ENCODE peak calls at places on chromosomes 13 and 19, in six cellular contexts. O, J, W, T, Y and H are unnamed samples. For H3K36me3, the result is how much of the 10 kb centered on the place peaks cover.

GRCh38 chr19:45547965-45548609 is 36.5 kb downstream of the OPA3 start:
- DNase-seq in O (no peak), J (no peak), W (peak), T (peak), Y (no peak), H (no peak)

GRCh38 chr13:112799394-112799793 is 109.6 kb downstream of the ATP11A start:
- DNase-seq in O (no peak), J (no peak), W (no peak), T (no peak), Y (no peak), H (no peak)

GRCh38 chr19:16324384-16325160 is at the start of gene KLF2:
- DNase-seq in O (peak), J (peak), W (peak), T (peak), Y (peak), H (peak)

GRCh38 chr13:60229708-60230272 is 66.1 kb upstream of the DIAPH3 start:
- DNase-seq in O (no peak), J (no peak), W (no peak), T (no peak), Y (no peak), H (no peak)

GRCh38 chr13:98978280-98978679 is 416 bp upstream of the DOCK9 start:
- DNase-seq in O (no peak), J (no peak), W (no peak), T (no peak), Y (no peak), H (no peak)

GRCh38 chr13:113636266-113636963 is 21.6 kb downstream of the ATP4B start:
- DNase-seq in O (no peak), J (no peak), W (no peak), T (peak), Y (peak), H (peak)

GRCh38 chr13:33918199-33918932 is 100.4 kb downstream of the RFC3 start:
- DNase-seq in O (no peak), J (no peak), W (peak), T (no peak), Y (no peak), H (no peak)

GRCh38 chr19:21603431-21604153 is 98.2 kb downstream of the ZNF429 start:
- DNase-seq in O (no peak), J (no peak), W (no peak), T (no peak), Y (no peak), H (no peak)

GRCh38 chr13:36910545-36910944 is 9.5 kb downstream of the SMAD9 start:
- DNase-seq in O (no peak), J (no peak), W (no peak), T (no peak), Y (no peak), H (no peak)

GRCh38 chr13:110993788-110994187 is 78.9 kb upstream of the ANKRD10 start:
- DNase-seq in O (no peak), J (no peak), W (no peak), T (no peak), Y (no peak), H (no peak)

GRCh38 chr19:2049741-2050348 is 1.2 kb downstream of the MKNK2 start:
- DNase-seq in O (peak), J (peak), W (peak), T (peak), Y (peak), H (peak)

GRCh38 chr13:41648314-41648935 is 191.1 kb downstream of the RGCC start:
- DNase-seq in O (no peak), J (no peak), W (no peak), T (no peak), Y (no peak), H (no peak)

GRCh38 chr13:97266734-97267417 is 44.7 kb downstream of the MBNL2 start:
- DNase-seq in O (no peak), J (no peak), W (no peak), T (no peak), Y (no peak), H (no peak)

GRCh38 chr13:23703241-23703640 is 133.0 kb downstream of the TNFRSF19 start:
- DNase-seq in O (no peak), J (no peak), W (no peak), T (peak), Y (no peak), H (no peak)

GRCh38 chr19:18469245-18470107 is 31.5 kb upstream of the ISYNA1 start:
- DNase-seq in O (peak), J (peak), W (peak), T (peak), Y (peak), H (peak)

GRCh38 chr13:49683489-49683888 is 7.8 kb downstream of the EBPL start:
- DNase-seq in O (no peak), J (no peak), W (no peak), T (no peak), Y (no peak), H (no peak)

GRCh38 chr13:95926231-95926630 is 127.0 kb downstream of the UGGT2 start:
- DNase-seq in O (no peak), J (no peak), W (no peak), T (no peak), Y (no peak), H (no peak)

GRCh38 chr19:42246143-42246868 is 3.9 kb upstream of the GSK3A start:
- DNase-seq in O (peak), J (peak), W (peak), T (peak), Y (peak), H (peak)

GRCh38 chr19:39568604-39569003 is 28.6 kb upstream of the EID2 start:
- DNase-seq in O (no peak), J (no peak), W (no peak), T (no peak), Y (no peak), H (no peak)

GRCh38 chr13:53138369-53139036 is 109.9 kb downstream of the OLFM4 start:
- DNase-seq in O (peak), J (no peak), W (no peak), T (no peak), Y (no peak), H (peak)

GRCh38 chr13:40534456-40534855 is 132.0 kb downstream of the FOXO1 start:
- DNase-seq in O (no peak), J (no peak), W (no peak), T (no peak), Y (no peak), H (no peak)

GRCh38 chr19:16001481-16002312 is 52.9 kb downstream of the OR10H4 start:
- DNase-seq in O (no peak), J (peak), W (no peak), T (no peak), Y (no peak), H (no peak)

GRCh38 chr13:42396501-42396900 is 124.5 kb downstream of the AKAP11 start:
- DNase-seq in O (no peak), J (no peak), W (no peak), T (peak), Y (no peak), H (no peak)

GRCh38 chr19:19261350-19262189 is 11.5 kb downstream of the TM6SF2 start:
- DNase-seq in O (no peak), J (no peak), W (no peak), T (no peak), Y (no peak), H (no peak)

GRCh38 chr13:36248700-36249099 is 34.3 kb upstream of the SOHLH2 start:
- DNase-seq in O (no peak), J (no peak), W (no peak), T (no peak), Y (no peak), H (no peak)

GRCh38 chr19:11268783-11269267 is 6.5 kb upstream of the DOCK6 start:
- DNase-seq in O (peak), J (peak), W (peak), T (peak), Y (peak), H (peak)

GRCh38 chr19:11092181-11092538 is 2.9 kb downstream of the LDLR start:
- DNase-seq in O (no peak), J (no peak), W (no peak), T (no peak), Y (no peak), H (no peak)

GRCh38 chr19:29381353-29382203 is 144.2 kb upstream of the VSTM2B start:
- DNase-seq in O (no peak), J (peak), W (no peak), T (peak), Y (peak), H (no peak)

GRCh38 chr19:7482584-7483439 is 6.0 kb downstream of the PEX11G start:
- DNase-seq in O (no peak), J (no peak), W (peak), T (no peak), Y (peak), H (peak)

GRCh38 chr13:44759723-44760360 is 183.7 kb upstream of the TSC22D1 start:
- DNase-seq in O (no peak), J (no peak), W (no peak), T (no peak), Y (peak), H (peak)

DNA sequence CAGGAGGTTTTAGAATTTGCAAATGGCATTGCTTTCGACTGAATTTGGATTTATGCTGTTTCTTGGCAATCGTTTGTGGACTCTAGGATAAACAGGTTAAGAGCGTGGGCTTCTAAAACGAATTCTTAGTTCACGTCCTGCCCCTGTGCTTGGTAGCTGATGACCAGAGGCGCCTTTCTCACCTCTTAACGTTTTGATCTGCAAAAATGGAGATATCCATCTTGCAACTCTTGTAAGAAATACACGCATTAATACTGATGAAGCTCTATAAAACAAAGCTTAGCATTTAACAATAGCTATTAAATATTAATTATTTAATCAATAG is 577 bp upstream of the KATNAL1 start:
- DNase-seq in O (no peak), J (no peak), W (no peak), T (no peak), Y (no peak), H (no peak)
- H3K4me3 ChIP-seq in O (peak), J (peak), W (peak), T (peak), Y (peak), H (peak)

DNA sequence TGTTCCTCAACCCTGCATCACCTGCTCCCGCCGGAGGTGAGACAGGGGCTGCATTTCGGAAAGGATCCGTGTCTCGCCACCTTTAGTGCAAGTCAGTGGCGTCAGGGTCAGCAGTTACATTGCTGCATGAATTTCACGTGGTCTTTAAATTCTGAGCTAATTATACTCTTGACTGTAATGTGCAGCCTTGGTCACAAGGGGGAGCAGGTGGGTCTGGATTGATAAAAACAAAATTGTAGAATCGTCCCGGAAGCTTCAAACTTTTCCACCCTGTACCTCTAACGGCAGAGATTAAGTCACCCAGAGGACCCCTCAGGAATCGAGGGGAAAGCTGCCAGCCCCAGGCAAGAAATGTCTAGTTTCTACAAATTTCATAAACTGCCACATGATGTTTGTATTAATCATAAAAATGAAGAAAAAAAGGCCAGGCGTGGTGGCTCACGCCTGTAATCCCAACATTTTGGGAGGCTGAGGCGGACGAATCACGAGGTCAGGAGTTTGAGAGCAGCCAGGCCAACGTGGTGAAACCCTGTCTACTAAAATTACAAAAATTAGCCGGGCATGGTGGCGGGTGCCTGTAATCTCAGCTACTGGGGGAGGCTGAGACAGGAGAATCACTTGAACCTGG is 20.2 kb downstream of the BBC3 start:
- DNase-seq in O (peak), J (peak), W (peak), T (no peak), Y (peak), H (peak)
- H3K36me3 ChIP-seq in O (under half), J (under half), W (under half), T (under half), Y (under half), H (under half)

GRCh38 chr19:12838893-12839656 is 760 bp downstream of the MAST1 start:
- DNase-seq in O (no peak), J (no peak), W (no peak), T (no peak), Y (no peak), H (no peak)

GRCh38 chr19:12836529-12836863 is 1.8 kb upstream of the MAST1 start:
- DNase-seq in O (no peak), J (no peak), W (no peak), T (no peak), Y (no peak), H (no peak)

GRCh38 chr19:12837225-12837624 is 1.1 kb upstream of the MAST1 start:
- DNase-seq in O (no peak), J (no peak), W (no peak), T (no peak), Y (no peak), H (no peak)

GRCh38 chr19:12840091-12841079 is 2.1 kb downstream of the MAST1 start:
- DNase-seq in O (no peak), J (no peak), W (peak), T (peak), Y (peak), H (peak)

GRCh38 chr19:12838182-12838890 is at the start of gene MAST1:
- DNase-seq in O (no peak), J (no peak), W (no peak), T (no peak), Y (peak), H (no peak)
- H3K4me3 ChIP-seq in O (no peak), J (peak), W (no peak), T (no peak), Y (peak), H (peak)

DNA sequence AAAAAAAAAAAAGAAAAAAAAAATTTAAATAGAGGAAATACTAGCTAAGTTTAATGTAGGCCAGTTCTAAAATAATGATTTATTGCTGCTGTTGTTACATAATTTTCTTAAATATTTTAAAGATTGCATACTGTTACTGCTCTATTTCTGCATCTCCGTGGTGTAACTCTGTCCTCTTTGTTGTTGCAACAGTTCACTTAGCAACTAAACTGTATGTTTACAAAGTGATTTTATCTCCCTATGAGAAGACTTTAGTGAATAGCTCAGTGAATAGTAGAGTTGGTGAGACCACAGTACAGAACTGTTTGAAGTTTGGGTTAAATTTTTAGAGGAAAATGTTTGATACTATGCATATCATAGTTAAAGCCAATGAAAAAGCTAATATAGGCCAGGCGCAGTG is 19.4 kb downstream of the BRCA2 start:
- DNase-seq in O (no peak), J (no peak), W (no peak), T (no peak), Y (no peak), H (no peak)
- H3K36me3 ChIP-seq in O (under half), J (under half), W (under half), T (under half), Y (under half), H (under half)

DNA sequence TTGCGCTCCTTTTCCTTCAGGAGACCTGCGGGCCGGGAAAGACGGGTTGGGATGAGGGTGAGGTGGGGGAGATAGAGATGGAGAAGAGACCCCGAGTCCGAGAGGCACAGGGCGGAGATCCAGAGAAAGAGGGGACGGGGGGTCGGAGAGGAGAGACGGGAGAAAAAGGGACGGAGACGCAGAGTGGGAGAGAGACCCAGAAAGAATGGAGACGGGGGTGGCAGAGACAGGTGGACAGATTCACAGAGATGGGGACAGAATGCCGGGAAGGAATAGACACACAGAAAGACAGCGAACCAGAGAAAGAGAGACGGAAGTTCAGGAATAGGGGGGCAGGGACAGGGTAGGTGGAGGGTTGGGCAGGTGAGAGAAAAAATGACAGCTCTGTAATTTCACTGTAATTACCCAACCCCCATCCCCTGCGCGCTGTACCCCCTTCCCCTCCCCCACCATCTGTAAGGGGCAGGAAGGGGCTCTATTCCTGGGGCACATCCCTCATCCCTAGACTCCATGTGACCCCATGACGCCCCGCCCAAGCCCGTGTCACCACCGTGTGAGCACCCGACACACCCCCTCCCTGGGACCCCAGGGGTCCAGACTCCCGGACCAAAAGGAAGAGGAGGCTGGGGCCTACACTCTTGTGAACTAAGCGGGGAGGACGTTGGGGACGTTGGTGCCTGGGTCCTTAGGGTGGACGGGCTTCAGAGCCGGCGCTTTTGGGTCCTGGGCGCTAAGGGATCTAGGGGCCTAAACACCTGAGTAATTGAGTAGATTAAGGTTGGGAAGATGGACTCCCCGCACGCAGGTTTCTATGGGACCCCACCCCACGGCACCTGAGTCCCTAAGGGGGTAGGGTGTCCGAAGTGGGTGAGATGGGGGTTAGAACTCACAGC is 967 bp downstream of the DBP start:
- DNase-seq in O (peak), J (peak), W (peak), T (peak), Y (no peak), H (no peak)
- H3K4me3 ChIP-seq in O (peak), J (peak), W (peak), T (peak), Y (peak), H (peak)